ENCODE peak calls at places on chromosomes 6 and 20, in ten cellular contexts. U is dorsolateral prefrontal cortex, I is BE2C, W is HFF-Myc, B is body of pancreas, F is brain microvascular endothelial cell, H is AG09309, N is lower leg skin, Q is colonic mucosa, T is suprapubic skin. C is an unnamed sample.

GRCh38 chr6:130760006-130760405 is 67.2 kb upstream of the SMLR1 start:
- DNase-seq in U (no peak), I (no peak), W (peak; percentile 30), B (no peak), F (peak; percentile 47), H (peak; percentile 25), N (no peak), Q (no peak), T (no peak), C (no peak)

GRCh38 chr6:101434601-101435000 is 41.1 kb downstream of the GRIK2 start:
- DNase-seq in U (no peak), I (no peak), W (no peak), B (no peak), F (no peak), H (no peak), N (no peak), Q (no peak), T (no peak), C (no peak)

GRCh38 chr6:148044261-148044731 is 298.3 kb upstream of the SASH1 start:
- DNase-seq in U (no peak), I (no peak), W (peak; percentile 57), B (no peak), F (peak; percentile 43), H (peak; percentile 51), N (no peak), Q (no peak), T (no peak), C (peak; percentile 73)

GRCh38 chr20:52490715-52491430 is 299.3 kb upstream of the ZFP64 start:
- DNase-seq in U (no peak), I (no peak), W (peak; percentile 71), B (no peak), F (peak; percentile 41), H (peak; percentile 83), N (no peak), Q (no peak), T (no peak), C (peak; percentile 97)

GRCh38 chr6:36245572-36246031 is 24.3 kb upstream of the PNPLA1 start:
- DNase-seq in U (no peak), I (peak; percentile 66), W (no peak), B (peak; percentile 28), F (no peak), H (no peak), N (no peak), Q (peak; percentile 76), T (no peak), C (no peak)

GRCh38 chr20:40942775-40943174 is 85.8 kb upstream of the TOP1 start:
- DNase-seq in U (no peak), I (no peak), W (no peak), B (no peak), F (no peak), H (no peak), N (no peak), Q (no peak), T (no peak), C (no peak)

GRCh38 chr6:111610548-111611172 is 5.0 kb upstream of the TRAF3IP2 start:
- DNase-seq in U (no peak), I (no peak), W (no peak), B (no peak), F (no peak), H (no peak), N (no peak), Q (no peak), T (peak; percentile 31), C (no peak)

GRCh38 chr20:38628580-38629470 is 27.2 kb downstream of the ARHGAP40 start:
- DNase-seq in U (no peak), I (no peak), W (no peak), B (no peak), F (no peak), H (no peak), N (no peak), Q (no peak), T (no peak), C (no peak)

GRCh38 chr6:136344420-136344819 is 54.8 kb upstream of the BCLAF1 start:
- DNase-seq in U (no peak), I (no peak), W (peak; percentile 77), B (no peak), F (peak; percentile 59), H (no peak), N (no peak), Q (no peak), T (no peak), C (peak; percentile 46)

GRCh38 chr6:3630258-3630828 is 121.2 kb downstream of the PXDC1 start:
- DNase-seq in U (no peak), I (no peak), W (no peak), B (no peak), F (no peak), H (no peak), N (peak; percentile 36), Q (no peak), T (no peak), C (no peak)

GRCh38 chr6:37478827-37479226 is 20.9 kb downstream of the CCDC167 start:
- DNase-seq in U (no peak), I (no peak), W (no peak), B (no peak), F (no peak), H (no peak), N (no peak), Q (no peak), T (no peak), C (no peak)

GRCh38 chr6:165722022-165722421 is 59.0 kb upstream of the PDE10A start:
- DNase-seq in U (no peak), I (no peak), W (no peak), B (no peak), F (no peak), H (no peak), N (no peak), Q (no peak), T (no peak), C (no peak)

GRCh38 chr6:145681965-145682364 is 53.4 kb downstream of the EPM2A start:
- DNase-seq in U (no peak), I (no peak), W (no peak), B (no peak), F (no peak), H (no peak), N (no peak), Q (no peak), T (no peak), C (no peak)

GRCh38 chr6:23228439-23229024 is 659.2 kb downstream of the HDGFL1 start:
- DNase-seq in U (no peak), I (no peak), W (no peak), B (no peak), F (peak; percentile 30), H (no peak), N (no peak), Q (no peak), T (no peak), C (no peak)

GRCh38 chr6:137214931-137215330 is 4.3 kb downstream of the IFNGR1 start:
- DNase-seq in U (no peak), I (no peak), W (no peak), B (no peak), F (no peak), H (no peak), N (no peak), Q (no peak), T (no peak), C (no peak)

GRCh38 chr6:91704531-91704930 is 1117.7 kb upstream of the MAP3K7 start:
- DNase-seq in U (no peak), I (no peak), W (no peak), B (no peak), F (peak; percentile 18), H (no peak), N (no peak), Q (no peak), T (no peak), C (no peak)

DNA sequence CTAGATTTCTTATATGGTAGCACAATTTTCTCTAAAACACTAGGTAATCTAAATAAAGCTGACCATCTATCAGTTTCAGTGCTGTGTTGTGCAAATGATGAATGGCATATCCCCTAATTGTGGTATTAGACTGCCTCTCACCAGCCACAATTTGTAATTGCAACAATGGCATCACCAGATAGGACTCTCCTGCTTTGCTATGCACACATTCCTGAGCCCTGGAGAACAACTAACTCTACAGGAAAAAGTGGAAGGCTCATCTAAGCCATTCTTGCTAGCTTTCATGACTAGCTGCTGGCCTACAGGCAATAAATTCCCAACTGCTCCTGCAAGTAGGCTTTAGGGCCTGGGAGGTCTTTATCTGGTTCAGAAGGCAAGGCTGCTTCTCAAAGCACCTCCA is 974.1 kb downstream of the EYS start:
- DNase-seq in U (no peak), I (no peak), W (no peak), B (no peak), F (no peak), H (no peak), N (no peak), Q (no peak), T (no peak), C (no peak)
- TF ChIP-seq CTCF in U (no peak), I (peak; percentile 46), W (no peak), B (peak; percentile 5), F (peak; percentile 30), H (no peak), N (no peak), Q (no peak), T (no peak), C (no peak)

GRCh38 chr6:50333696-50334095 is 284.0 kb upstream of the DEFB112 start:
- DNase-seq in U (no peak), I (no peak), W (no peak), B (no peak), F (no peak), H (no peak), N (no peak), Q (no peak), T (no peak), C (no peak)
- H3K4me3 ChIP-seq in U (no peak overlapping the region), I (no peak overlapping the region), W (no peak overlapping the region), B (no peak overlapping the region), F (no peak overlapping the region), H (no peak overlapping the region), N (no peak overlapping the region), Q (no peak overlapping the region), T (no peak overlapping the region), C (no peak overlapping the region)

DNA sequence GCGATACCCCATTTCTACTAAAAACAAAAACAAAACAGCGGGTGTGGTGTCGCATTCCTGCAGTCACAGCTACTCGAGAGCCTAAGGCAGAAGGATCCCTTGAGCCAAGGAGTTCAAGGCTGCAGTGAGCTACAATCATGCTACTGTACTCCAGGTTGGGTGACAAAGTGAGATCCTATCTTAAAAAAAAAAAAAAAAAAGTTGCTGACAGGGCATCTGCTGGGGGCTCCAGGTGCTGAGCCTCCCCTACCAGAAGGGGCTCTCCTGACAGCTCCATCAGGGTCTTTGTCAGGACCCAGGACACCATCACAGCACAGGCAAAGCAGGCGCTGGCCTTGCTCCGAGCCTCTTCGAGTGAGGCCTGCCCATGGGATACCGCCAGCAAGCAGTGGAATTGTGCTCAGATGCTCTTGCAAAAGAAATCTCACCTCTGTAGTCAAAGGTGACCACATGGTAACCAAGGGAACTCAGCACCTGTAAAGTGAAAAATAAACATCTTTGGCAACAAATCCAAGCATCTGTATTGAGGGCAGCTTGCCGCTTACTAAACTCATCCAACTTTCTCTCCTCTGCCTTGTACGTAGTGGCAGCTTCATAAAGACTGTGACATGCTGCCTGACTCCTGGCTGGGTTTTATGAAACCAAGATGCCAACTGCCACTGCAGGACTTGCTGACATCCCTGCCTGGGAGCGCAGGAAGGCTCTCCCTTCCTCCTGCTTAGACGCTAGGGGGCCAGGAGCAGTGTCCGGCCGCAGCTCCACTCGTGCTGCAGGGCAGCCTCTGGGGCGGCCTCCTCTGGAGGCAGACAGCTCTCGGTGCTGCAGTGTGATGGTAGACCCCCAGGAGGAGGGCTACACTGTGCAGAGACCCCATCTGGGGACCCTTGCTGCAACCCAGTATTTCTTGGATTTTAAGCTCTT is 66.9 kb downstream of the PYGB start:
- DNase-seq in U (peak; percentile 6), I (no peak), W (no peak), B (no peak), F (no peak), H (no peak), N (peak; percentile 75), Q (no peak), T (peak; percentile 45), C (no peak)
- TF ChIP-seq CTCF in U (no peak), I (peak; percentile 30), W (no peak), B (no peak), F (peak; percentile 53), H (no peak), N (no peak), Q (no peak), T (no peak), C (peak; percentile 17)

GRCh38 chr6:90494067-90494773 is 92.7 kb downstream of the MAP3K7 start:
- DNase-seq in U (no peak), I (no peak), W (no peak), B (no peak), F (no peak), H (no peak), N (no peak), Q (no peak), T (no peak), C (no peak)
- H3K4me3 ChIP-seq in U (no peak overlapping the region), I (no peak overlapping the region), W (no peak overlapping the region), B (no peak overlapping the region), F (no peak overlapping the region), H (no peak overlapping the region), N (no peak overlapping the region), Q (no peak overlapping the region), T (no peak overlapping the region), C (no peak overlapping the region)

C was measured in AG04449.